ENCODE peak calls at places on chromosomes 13 and 19, in five cellular contexts. B is RWPE2, G is heart right ventricle, V is IMR-90, H is upper lobe of right lung. T is an unnamed sample. For H3K9me3, the result is how much of the 10 kb centered on the place peaks cover.

GRCh38 chr19:40627486-40628279 is 26.5 kb downstream of the LTBP4 start:
- DNase-seq in G (no peak), V (no peak), B (no peak), H (no peak), T (no peak)

GRCh38 chr13:41746259-41746658 is 214.7 kb downstream of the VWA8 start:
- DNase-seq in B (no peak), G (no peak), V (peak), H (no peak), T (no peak)

GRCh38 chr13:112824429-112824828 is 134.6 kb downstream of the ATP11A start:
- DNase-seq in B (no peak), G (no peak), H (no peak), V (no peak), T (no peak)

GRCh38 chr19:13060233-13060963 is 42.3 kb downstream of the LYL1 start:
- DNase-seq in H (peak), G (peak), B (no peak), V (no peak), T (peak)

GRCh38 chr13:110118106-110118505 is 188.9 kb downstream of the COL4A1 start:
- DNase-seq in V (no peak), H (no peak), B (no peak), G (no peak), T (no peak)

GRCh38 chr19:44904426-44904994 is 1.1 kb upstream of the APOE start:
- DNase-seq in B (no peak), H (no peak), V (no peak), G (no peak), T (peak)

GRCh38 chr19:55080121-55080914 is 4.6 kb downstream of the EPS8L1 start:
- DNase-seq in H (peak), B (no peak), V (peak), G (peak), T (peak)

GRCh38 chr13:69556540-69557196 is 551.0 kb upstream of the ATXN8OS start:
- DNase-seq in G (no peak), H (no peak), B (no peak), V (no peak), T (no peak)

GRCh38 chr19:4906963-4907362 is 2.3 kb upstream of the UHRF1 start:
- DNase-seq in V (no peak), G (no peak), H (no peak), B (no peak), T (no peak)

GRCh38 chr19:18501351-18501750 is 20.5 kb downstream of the ELL start:
- DNase-seq in B (no peak), V (no peak), H (no peak), G (no peak), T (no peak)

GRCh38 chr19:11288349-11288748 is 7.6 kb upstream of the TSPAN16 start:
- DNase-seq in G (no peak), V (peak), B (no peak), H (no peak), T (no peak)

GRCh38 chr19:16760990-16761389 is 41.3 kb downstream of the NWD1 start:
- DNase-seq in V (no peak), B (no peak), G (no peak), H (no peak), T (no peak)

GRCh38 chr13:83895994-83896580 is 13.8 kb upstream of the SLITRK1 start:
- DNase-seq in B (no peak), G (no peak), H (no peak), V (peak), T (no peak)

GRCh38 chr13:99984463-99985242 is 3.1 kb downstream of the ZIC2 start:
- DNase-seq in V (no peak), H (no peak), G (no peak), B (no peak), T (no peak)

GRCh38 chr13:78121459-78122348 is 203.1 kb upstream of the EDNRB start:
- DNase-seq in H (no peak), B (no peak), G (no peak), V (peak), T (peak)

GRCh38 chr13:27182844-27183497 is 11.4 kb upstream of the USP12 start:
- DNase-seq in H (no peak), V (peak), B (no peak), G (peak), T (peak)

GRCh38 chr19:38634757-38635482 is 12.5 kb upstream of the ACTN4 start:
- DNase-seq in V (peak), G (peak), H (peak), B (no peak), T (peak)

GRCh38 chr19:33125929-33126388 is 6.0 kb upstream of the WDR88 start:
- DNase-seq in H (peak), B (no peak), G (no peak), V (peak), T (peak)

GRCh38 chr13:46668302-46668720 is 115.3 kb downstream of the LRCH1 start:
- DNase-seq in B (no peak), V (peak), G (peak), H (no peak), T (peak)

GRCh38 chr13:96388598-96388997 is 298.7 kb downstream of the HS6ST3 start:
- DNase-seq in G (no peak), H (no peak), B (no peak), V (no peak), T (no peak)

GRCh38 chr13:100212904-100213538 is 124.1 kb downstream of the PCCA start:
- DNase-seq in B (no peak), V (no peak), H (no peak), G (no peak), T (no peak)

GRCh38 chr13:47334173-47334572 is 437.3 kb upstream of the HTR2A start:
- DNase-seq in V (peak), G (no peak), B (no peak), H (no peak), T (no peak)

GRCh38 chr13:108326318-108326717 is 56.8 kb downstream of the TNFSF13B start:
- DNase-seq in B (no peak), G (no peak), V (no peak), H (no peak), T (no peak)

GRCh38 chr19:11410682-11411081 is 8.4 kb downstream of the RGL3 start:
- DNase-seq in H (no peak), G (no peak), V (peak), B (no peak), T (no peak)

GRCh38 chr13:40777166-40777956 is 6.4 kb upstream of the MRPS31 start:
- DNase-seq in V (peak), B (no peak), H (no peak), G (no peak), T (peak)

GRCh38 chr19:6997679-6998445 is 23.4 kb downstream of the MBD3L2B start:
- DNase-seq in G (no peak), V (no peak), B (no peak), H (no peak), T (no peak)

GRCh38 chr19:18587962-18588610 is 512 bp upstream of the REX1BD start:
- DNase-seq in V (no peak), B (no peak), H (no peak), G (no peak), T (no peak)

GRCh38 chr19:7799640-7800355 is 30.2 kb upstream of the EVI5L start:
- DNase-seq in V (peak), B (no peak), H (peak), G (peak), T (peak)

GRCh38 chr13:39779337-39780270 is 124.1 kb downstream of the COG6 start:
- DNase-seq in B (no peak), G (no peak), V (peak), H (no peak), T (peak)

GRCh38 chr19:35332817-35333216 is 3.8 kb downstream of the CD22 start:
- DNase-seq in G (no peak), H (no peak), B (no peak), V (no peak), T (no peak)

GRCh38 chr13:77919351-77920294 is 992 bp upstream of the EDNRB start:
- DNase-seq in G (peak), B (no peak), V (peak), H (peak), T (peak)

GRCh38 chr19:12720296-12720695 is 3.4 kb downstream of the TNPO2 start:
- DNase-seq in H (no peak), B (no peak), V (no peak), G (no peak), T (no peak)

GRCh38 chr13:44605275-44605674 is 29.1 kb upstream of the TSC22D1 start:
- DNase-seq in V (no peak), B (no peak), G (no peak), H (no peak), T (no peak)

DNA sequence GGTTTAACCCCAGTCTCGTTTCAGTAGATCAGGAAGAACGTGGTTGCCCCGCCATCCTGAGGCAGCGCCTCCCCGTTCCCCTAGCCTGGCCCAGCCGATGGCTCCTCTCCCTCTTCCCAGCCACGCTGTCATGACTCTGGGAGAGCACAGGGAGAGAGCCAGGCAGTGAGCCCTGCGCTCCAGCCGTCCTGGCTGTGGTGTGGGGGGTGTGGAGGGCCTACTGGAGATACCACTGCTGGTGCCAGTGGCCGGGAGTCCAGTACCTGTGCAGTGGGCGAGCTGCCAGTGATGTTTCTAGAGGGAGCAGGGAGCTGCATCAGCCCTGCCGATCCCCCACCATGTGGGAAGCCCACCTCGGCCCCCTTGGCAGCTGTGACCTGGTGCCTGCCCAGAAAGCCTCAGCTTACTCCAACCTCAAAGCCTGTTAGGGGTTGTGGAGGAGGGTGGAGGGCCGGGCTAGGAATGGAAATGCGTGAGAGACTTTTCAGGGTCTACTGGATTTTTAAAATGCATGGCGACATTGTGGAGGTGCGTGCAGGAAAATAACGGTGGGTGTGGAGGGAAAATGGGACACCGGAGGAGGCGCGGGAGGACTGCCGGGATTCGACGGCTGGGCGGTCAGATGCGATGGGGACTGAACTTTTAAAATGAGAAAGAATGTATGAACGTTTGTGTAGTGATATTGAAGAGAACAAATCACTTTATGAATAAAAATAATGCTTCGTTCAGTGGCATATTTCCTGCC is 4.9 kb downstream of the TEX29 start:
- DNase-seq in V (no peak), B (no peak), G (no peak), H (no peak), T (no peak)
- H3K9me3 ChIP-seq in V (under half), B (under half), G (under half), H (under half), T (under half)

GRCh38 chr13:29541400-29541799 is 54.1 kb downstream of the SLC7A1 start:
- DNase-seq in H (no peak), B (no peak), V (no peak), G (no peak), T (no peak)
- H3K4me3 ChIP-seq in H (no peak), B (no peak), V (no peak), G (no peak), T (no peak)

DNA sequence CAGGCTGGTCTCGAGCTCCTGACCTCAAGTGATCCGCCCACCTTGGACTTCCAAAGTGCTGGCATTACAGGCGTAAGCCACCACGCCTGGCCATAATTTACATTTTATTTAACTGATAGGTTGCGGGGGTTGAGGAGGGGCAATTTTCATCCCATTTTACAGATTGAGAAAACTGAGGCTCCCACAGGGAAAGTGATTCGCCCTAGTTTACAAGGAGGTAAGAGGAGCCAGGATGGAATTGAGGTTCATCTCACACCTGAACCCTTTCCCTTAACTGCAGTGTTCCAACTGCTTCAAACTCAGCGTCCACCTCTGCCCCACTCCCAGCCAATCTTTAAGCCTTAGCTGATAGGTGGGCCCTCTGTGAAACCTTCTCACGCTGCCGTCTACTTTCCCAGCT is 4.0 kb upstream of the NAPA start:
- DNase-seq in B (no peak), H (no peak), V (no peak), G (no peak), T (no peak)
- TF ChIP-seq CTCF in B (no peak), H (no peak), V (no peak), G (no peak), T (no peak)

DNA sequence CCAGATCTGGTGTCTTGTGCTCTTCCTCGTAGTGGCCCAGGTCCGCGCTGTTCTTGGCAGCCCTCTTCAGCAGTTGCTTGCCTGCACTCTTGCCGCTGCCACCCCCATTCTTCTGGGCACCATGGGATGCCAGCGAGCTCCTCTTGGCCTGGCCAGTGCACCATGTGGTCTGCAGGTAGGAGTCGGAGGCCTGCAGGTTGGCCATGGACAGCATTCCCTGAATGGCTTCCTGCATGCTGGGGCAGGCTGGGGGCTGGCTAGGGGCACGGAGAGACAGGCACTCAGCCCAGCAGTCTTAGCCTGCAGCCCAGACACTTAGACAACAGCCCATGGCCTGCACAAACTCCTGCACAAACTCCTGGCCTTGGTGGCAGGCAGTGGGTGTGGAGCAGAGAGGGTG is 234.9 kb downstream of the TUBA3C start:
- DNase-seq in G (no peak), H (peak), B (no peak), V (no peak), T (no peak)
- H3K9me3 ChIP-seq in G (under half), H (under half), B (under half), V (under half), T (under half)

DNA sequence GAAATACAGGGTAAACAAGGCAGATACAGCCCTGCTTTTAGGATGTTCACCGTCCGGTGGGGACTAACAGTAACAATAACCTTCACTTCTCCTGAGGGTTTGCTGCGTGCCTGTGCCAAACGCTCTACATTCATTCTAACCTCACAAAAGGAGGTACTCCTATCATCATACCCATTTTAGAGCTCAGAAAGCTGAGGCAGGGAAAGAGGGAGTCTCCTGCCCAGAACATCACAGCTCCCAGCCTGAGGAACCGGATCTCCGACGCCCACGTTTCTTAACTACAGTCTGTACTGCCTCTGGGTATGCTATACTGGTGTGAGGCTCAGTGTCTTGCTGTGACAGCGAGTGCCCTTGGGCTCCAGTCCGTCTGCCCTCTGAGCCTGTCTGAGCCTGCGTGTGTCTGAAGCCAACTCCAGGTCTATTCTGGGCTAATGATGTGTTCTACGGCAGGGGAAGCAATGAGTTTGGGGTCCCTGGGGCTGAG is 5.1 kb downstream of the LIPE start:
- DNase-seq in H (no peak), B (no peak), V (no peak), G (peak), T (peak)
- H3K4me3 ChIP-seq in H (peak), B (peak), V (no peak), G (peak), T (peak)